ENCODE peak calls at places on chromosomes 4 and X, in eight cellular contexts. N, Z, P, J, Y, X, C and U are unnamed samples. For H3K36me3, the result is how much of the 10 kb centered on the place peaks cover.

GRCh38 chr4:56757821-56758400 is 63.6 kb downstream of the SPINK2 start:
- DNase-seq in C (peak), P (peak), N (no peak), J (peak), X (no peak), Z (peak), Y (peak), U (peak)

GRCh38 chrX:82945332-82945731 is 562.8 kb upstream of the POU3F4 start:
- DNase-seq in C (no peak), X (no peak), Y (no peak), Z (no peak), J (no peak), P (no peak), N (no peak), U (no peak)

GRCh38 chrX:71604141-71604540 is 14.2 kb downstream of the CXCR3 start:
- DNase-seq in P (no peak), N (no peak), Y (no peak), Z (no peak), C (no peak), X (no peak), J (peak), U (no peak)

GRCh38 chr4:187236491-187236890 is 512.8 kb upstream of the FAT1 start:
- DNase-seq in Z (no peak), X (no peak), P (no peak), N (no peak), Y (no peak), J (peak), C (no peak), U (peak)

GRCh38 chr4:124199755-124200154 is 512.8 kb downstream of the ANKRD50 start:
- DNase-seq in Z (no peak), Y (no peak), C (no peak), P (no peak), J (peak), X (no peak), N (no peak), U (peak)

GRCh38 chrX:154020500-154021115 is 906 bp upstream of the IRAK1 start:
- DNase-seq in Z (no peak), J (no peak), C (no peak), P (no peak), N (no peak), Y (no peak), X (no peak), U (no peak)

GRCh38 chr4:53748328-53748772 is 157.1 kb upstream of the LNX1 start:
- DNase-seq in J (no peak), N (no peak), C (peak), P (no peak), Y (no peak), X (no peak), Z (no peak), U (no peak)

GRCh38 chrX:8755116-8755515 is 23.2 kb upstream of the ANOS1 start:
- DNase-seq in P (no peak), Y (no peak), N (no peak), X (no peak), C (no peak), Z (no peak), J (no peak), U (no peak)

GRCh38 chr4:89067407-89067806 is 10.4 kb upstream of the FAM13A start:
- DNase-seq in P (no peak), C (no peak), Y (no peak), N (no peak), Z (no peak), X (no peak), J (peak), U (peak)

GRCh38 chrX:46330981-46331380 is 214.2 kb downstream of the ZNF674 start:
- DNase-seq in P (no peak), N (no peak), J (no peak), X (no peak), C (no peak), Z (no peak), Y (no peak), U (peak)

GRCh38 chrX:66022742-66023725 is 16.8 kb downstream of the VSIG4 start:
- DNase-seq in Y (no peak), P (no peak), J (no peak), N (no peak), C (no peak), Z (no peak), X (no peak), U (no peak)

GRCh38 chr4:536351-536972 is 37.5 kb downstream of the PIGG start:
- DNase-seq in X (no peak), Z (peak), N (no peak), Y (no peak), C (no peak), P (no peak), J (no peak), U (no peak)

GRCh38 chr4:81724925-81725329 is 253.2 kb upstream of the RASGEF1B start:
- DNase-seq in X (no peak), P (no peak), N (peak), Z (peak), Y (peak), J (no peak), C (peak), U (peak)

GRCh38 chrX:110156167-110156754 is 153.3 kb downstream of the TMEM164 start:
- DNase-seq in P (no peak), J (no peak), X (no peak), Z (no peak), Y (no peak), C (no peak), N (no peak), U (no peak)

DNA sequence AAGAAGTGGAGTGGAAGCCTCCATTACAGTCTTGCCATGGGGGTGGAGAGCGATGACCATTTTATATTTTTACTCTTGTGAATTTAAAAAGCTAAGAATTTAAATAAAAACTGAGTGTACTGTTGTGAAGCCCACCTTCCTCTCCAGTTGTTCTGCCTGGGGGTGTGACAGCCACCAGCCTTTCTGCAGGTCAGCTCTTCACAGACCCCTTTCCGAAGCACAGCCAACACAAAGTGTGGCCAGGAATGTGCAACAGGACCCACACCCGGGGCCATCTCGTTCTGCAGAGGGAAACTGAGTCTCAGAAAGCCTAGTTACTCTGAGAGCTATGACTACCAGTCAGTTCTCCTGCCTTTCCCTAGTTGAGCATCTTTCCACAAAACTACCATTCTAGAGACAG is 1.4 kb downstream of the GRPEL1 start:
- DNase-seq in P (peak), Y (no peak), Z (peak), X (no peak), N (no peak), J (no peak), C (no peak), U (no peak)
- H3K4me3 ChIP-seq in P (no peak), Y (no peak), Z (peak), X (peak), N (peak), J (peak), C (peak), U (peak)

DNA sequence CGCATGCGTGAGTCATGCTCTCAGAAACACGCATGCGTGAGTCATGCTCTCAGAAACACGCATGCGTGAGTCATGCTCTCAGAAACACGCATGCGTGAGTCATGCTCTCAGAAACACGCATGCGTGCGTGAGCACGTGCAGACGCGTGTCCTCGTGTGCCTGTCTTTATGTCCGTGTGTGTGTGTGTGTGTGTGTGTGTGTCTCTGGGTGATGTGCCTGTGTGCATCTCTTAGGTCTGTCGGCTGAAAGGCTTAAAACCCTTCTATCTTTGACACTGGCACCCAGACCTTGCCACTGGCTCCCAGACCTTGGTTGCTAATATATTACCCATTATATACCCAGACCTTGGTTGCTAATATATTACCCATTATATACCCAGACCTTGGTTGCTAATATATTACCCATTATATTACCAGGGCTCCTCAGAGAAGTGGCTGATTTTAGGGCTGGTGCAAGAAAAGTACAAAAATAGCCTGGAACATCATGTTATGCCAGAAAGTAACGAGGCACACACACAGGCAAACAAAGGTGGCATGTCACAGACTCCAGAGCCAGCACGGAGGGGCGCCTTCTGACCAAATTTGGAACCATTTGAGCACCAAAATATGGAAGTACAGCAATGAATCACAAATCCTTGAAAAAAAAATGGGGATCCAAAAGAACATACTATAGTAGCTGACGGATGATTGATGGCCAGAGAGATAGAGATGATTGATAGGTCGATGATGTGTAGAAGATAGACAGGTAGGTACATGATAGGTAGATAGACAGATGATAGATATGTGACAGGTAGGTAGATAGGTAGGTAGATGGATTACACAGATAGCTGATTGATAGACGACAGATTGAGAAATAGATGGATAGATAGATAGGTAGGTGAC is 19.2 kb upstream of the ADRA2C start:
- DNase-seq in X (no peak), Z (no peak), N (no peak), Y (no peak), P (no peak), C (no peak), J (no peak), U (no peak)
- TF ChIP-seq CTCF in X (no peak), Z (no peak), N (no peak), Y (no peak), P (no peak), C (peak), J (no peak), U (no peak)

GRCh38 chr4:168994961-168995360 is 15.1 kb downstream of the CBR4 start:
- DNase-seq in Z (no peak), Y (no peak), N (no peak), J (no peak), C (no peak), P (no peak), X (no peak), U (no peak)

GRCh38 chr4:169000315-169000714 is 9.7 kb downstream of the CBR4 start:
- DNase-seq in C (no peak), Y (no peak), J (no peak), N (no peak), X (no peak), Z (no peak), P (no peak), U (no peak)

GRCh38 chr4:168998596-168998995 is 11.5 kb downstream of the CBR4 start:
- DNase-seq in Y (no peak), X (no peak), C (no peak), J (no peak), Z (no peak), N (no peak), P (no peak), U (no peak)

GRCh38 chr4:168995537-168996295 is 14.3 kb downstream of the CBR4 start:
- DNase-seq in C (no peak), Y (no peak), N (no peak), Z (no peak), P (no peak), J (no peak), X (no peak), U (peak)

DNA sequence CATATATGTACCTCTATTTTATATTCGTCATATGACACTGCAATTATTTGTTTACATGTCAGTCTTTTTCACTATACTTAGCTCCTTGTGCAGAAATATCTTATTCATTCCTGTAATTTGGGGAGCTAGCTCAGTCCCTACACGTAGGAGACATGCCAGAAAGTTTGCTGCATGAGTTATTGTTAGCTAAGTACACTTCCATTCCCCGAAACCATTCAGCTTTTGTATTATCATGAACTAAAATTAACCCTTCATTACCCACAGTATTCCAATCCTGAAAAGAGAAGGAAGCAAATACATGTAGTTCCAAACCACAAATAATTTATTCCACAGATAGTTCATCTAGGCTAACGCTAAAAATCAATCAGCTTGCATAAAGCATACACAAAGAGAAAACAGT is 10.2 kb downstream of the CBR4 start:
- DNase-seq in P (no peak), C (no peak), J (peak), Z (no peak), N (no peak), Y (no peak), X (no peak), U (peak)
- H3K36me3 ChIP-seq in P (under half), C (under half), J (under half), Z (under half), N (under half), Y (under half), X (half or more), U (under half)

GRCh38 chr4:118036336-118036735 is 2.0 kb downstream of the NDST3 start:
- DNase-seq in P (no peak), Z (no peak), J (no peak), Y (no peak), C (no peak), N (no peak), X (no peak), U (no peak)

GRCh38 chr4:118033148-118034060 is 882 bp upstream of the NDST3 start:
- DNase-seq in X (peak), Y (peak), C (no peak), N (no peak), Z (peak), P (no peak), J (peak), U (peak)

GRCh38 chr4:118032691-118033090 is 1.6 kb upstream of the NDST3 start:
- DNase-seq in N (no peak), X (peak), P (no peak), C (no peak), Y (no peak), Z (no peak), J (peak), U (peak)

GRCh38 chr4:118035309-118035708 is 1.0 kb downstream of the NDST3 start:
- DNase-seq in Z (no peak), P (no peak), J (no peak), C (no peak), Y (no peak), N (no peak), X (no peak), U (no peak)

DNA sequence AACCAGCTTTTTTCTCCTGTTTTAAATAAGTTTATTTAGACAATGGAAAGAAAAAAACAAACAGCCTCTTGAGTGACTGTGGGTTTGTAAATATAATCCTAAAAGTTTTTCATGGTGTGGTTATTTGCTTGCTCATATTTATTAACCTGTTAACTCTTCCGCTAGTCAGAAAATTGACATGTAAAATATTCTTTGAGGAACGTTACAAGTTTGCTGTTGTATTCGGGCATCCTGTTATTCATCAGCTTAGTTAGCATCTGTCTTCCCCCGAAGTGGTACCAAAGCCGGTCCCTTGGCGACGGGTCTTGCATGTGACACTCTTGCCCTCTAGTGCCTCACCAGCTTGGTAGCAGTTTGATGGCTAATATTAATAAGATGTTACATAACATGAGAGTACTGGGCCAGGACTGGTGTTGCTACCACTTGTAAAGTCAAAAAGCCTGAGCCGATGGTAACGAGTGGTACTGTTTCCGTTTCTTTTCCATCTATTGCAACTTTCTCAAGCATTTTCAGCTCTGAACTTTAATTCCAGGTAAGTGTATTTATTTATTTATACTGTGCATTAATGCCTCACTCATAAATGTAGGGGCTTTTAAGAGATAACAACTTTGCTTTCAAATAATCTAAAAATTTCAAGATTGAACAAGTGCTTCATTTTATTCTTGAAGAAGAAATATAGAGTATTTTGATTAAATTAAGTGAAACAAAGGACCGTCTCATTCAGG is at the start of gene NDST3:
- DNase-seq in Y (peak), X (peak), N (no peak), J (peak), P (no peak), Z (peak), C (peak), U (peak)
- H3K4me3 ChIP-seq in Y (no peak), X (peak), N (peak), J (peak), P (peak), Z (peak), C (peak), U (peak)

DNA sequence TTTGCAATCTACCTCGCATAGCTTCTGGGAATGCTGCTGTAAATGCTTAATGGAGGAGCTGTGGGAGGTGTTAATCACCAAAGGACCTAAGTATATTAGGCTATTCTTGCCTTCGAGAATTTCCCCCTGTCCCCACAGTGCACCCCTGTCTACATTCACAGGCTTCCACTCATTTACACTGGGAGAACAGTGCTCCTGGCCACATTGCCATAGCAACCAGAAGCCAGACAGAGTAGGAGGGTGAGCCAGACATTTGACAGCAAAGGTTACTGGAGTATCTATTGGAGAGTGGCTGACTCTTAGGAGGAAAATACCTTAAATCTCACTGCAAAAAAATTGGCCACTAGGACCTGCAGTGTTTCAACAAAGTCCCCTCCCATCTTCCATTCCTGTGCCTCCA is 185.9 kb upstream of the PBDC1 start:
- DNase-seq in X (no peak), Y (no peak), J (no peak), N (no peak), Z (peak), P (no peak), C (no peak), U (no peak)
- TF ChIP-seq CTCF in X (no peak), Y (no peak), J (no peak), N (no peak), Z (no peak), P (no peak), C (no peak), U (no peak)

GRCh38 chr4:184806711-184807110 is 19.1 kb downstream of the ACSL1 start:
- DNase-seq in J (no peak), X (no peak), Y (no peak), N (no peak), P (no peak), Z (no peak), C (no peak), U (no peak)
- H3K36me3 ChIP-seq in J (under half), X (under half), Y (under half), N (under half), P (under half), Z (under half), C (under half), U (under half)

GRCh38 chrX:56994375-56995270 is 718 bp downstream of the SPIN3 start:
- DNase-seq in C (no peak), Z (no peak), Y (no peak), N (no peak), P (peak), X (peak), J (peak), U (no peak)
- H3K4me3 ChIP-seq in C (peak), Z (peak), Y (peak), N (peak), P (peak), X (peak), J (peak), U (peak)